ENCODE peak calls at places on chromosome 3, in nine cellular contexts. T is ACHN; P is stimulated activated CD8-positive, alpha-beta memory T cell treated with anti-CD3 and anti-CD28 coated beads, Interleukin-15, amount 100 ng/mL, for 4 hours; X is NCI-H524 treated with DMSO at 0.1 percent for 48 hours; D is NCI-H774; I is amygdala; Z is esophagus muscularis mucosa; B is activated T-helper 2 cell treated with anti-CD3 and anti-CD28 coated beads, Interferon-gamma antibody, Interleukin-2, Interleukin-4, amounts not matched to agents 10 μg/mL and 5 μg/mL and 100 μg/mL, durations not matched to agents 14 hours and 24 hours and 36 hours; N is RPMI7951. R is an unnamed sample.

GRCh38 chr3:169769287-169770181 is at the start of gene ACTRT3:
- DNase-seq in T (peak; percentile 54), P (peak; percentile 39), X (peak; percentile 59), D (peak; percentile 44), I (peak; percentile 36), Z (no peak), B (peak; percentile 56), N (peak; percentile 62), R (peak; percentile 41)

GRCh38 chr3:169841171-169841570 is 28.5 kb upstream of the LRRC34 start:
- DNase-seq in T (no peak), P (no peak), X (no peak), D (no peak), I (no peak), Z (no peak), B (no peak), N (no peak), R (no peak)

GRCh38 chr3:126051234-126051633 is 32.7 kb downstream of the SLC41A3 start:
- DNase-seq in T (no peak), P (no peak), X (no peak), D (no peak), I (no peak), Z (no peak), B (no peak), N (no peak), R (no peak)

GRCh38 chr3:15428539-15428938 is 1.1 kb downstream of the EAF1 start:
- DNase-seq in T (peak; percentile 36), P (no peak), X (no peak), D (no peak), I (no peak), Z (no peak), B (no peak), N (peak; percentile 59), R (no peak)

GRCh38 chr3:30671527-30672286 is 65.3 kb downstream of the TGFBR2 start:
- DNase-seq in T (no peak), P (no peak), X (no peak), D (no peak), I (no peak), Z (no peak), B (no peak), N (no peak), R (no peak)

GRCh38 chr3:192092388-192093005 is 631.5 kb downstream of the PYDC2 start:
- DNase-seq in T (no peak), P (no peak), X (no peak), D (no peak), I (no peak), Z (no peak), B (no peak), N (no peak), R (no peak)

GRCh38 chr3:134018406-134018805 is 11.3 kb downstream of the SLCO2A1 start:
- DNase-seq in T (no peak), P (no peak), X (no peak), D (no peak), I (no peak), Z (no peak), B (no peak), N (peak; percentile 18), R (no peak)

GRCh38 chr3:59246719-59247401 is 197.0 kb upstream of the CFAP20DC start:
- DNase-seq in T (no peak), P (no peak), X (no peak), D (no peak), I (no peak), Z (no peak), B (no peak), N (no peak), R (no peak)

GRCh38 chr3:125916376-125916978 is 52.5 kb upstream of the ROPN1B start:
- DNase-seq in T (peak; percentile 88), P (no peak), X (peak; percentile 63), D (peak; percentile 87), I (peak; percentile 99), Z (peak; percentile 100), B (peak; percentile 94), N (peak; percentile 92), R (peak; percentile 98)

GRCh38 chr3:101611023-101611422 is 37.0 kb downstream of the PCNP start:
- DNase-seq in T (no peak), P (no peak), X (no peak), D (no peak), I (no peak), Z (no peak), B (no peak), N (no peak), R (no peak)

GRCh38 chr3:120741837-120742197 is 499 bp downstream of the RABL3 start:
- DNase-seq in T (peak; percentile 43), P (no peak), X (no peak), D (no peak), I (no peak), Z (no peak), B (no peak), N (peak; percentile 62), R (no peak)

GRCh38 chr3:153397806-153398205 is 235.8 kb downstream of the RAP2B start:
- DNase-seq in T (no peak), P (no peak), X (no peak), D (no peak), I (no peak), Z (no peak), B (no peak), N (no peak), R (no peak)

GRCh38 chr3:100105536-100105935 is 8.8 kb downstream of the FILIP1L start:
- DNase-seq in T (no peak), P (no peak), X (no peak), D (no peak), I (no peak), Z (no peak), B (no peak), N (no peak), R (no peak)

GRCh38 chr3:154786724-154787123 is 293.4 kb upstream of the MME start:
- DNase-seq in T (no peak), P (no peak), X (no peak), D (no peak), I (no peak), Z (no peak), B (no peak), N (no peak), R (no peak)

GRCh38 chr3:59749291-59749690 is 699.5 kb upstream of the CFAP20DC start:
- DNase-seq in T (no peak), P (no peak), X (no peak), D (no peak), I (no peak), Z (no peak), B (no peak), N (no peak), R (no peak)

GRCh38 chr3:176964656-176965055 is 232.6 kb downstream of the TBL1XR1 start:
- DNase-seq in T (no peak), P (no peak), X (no peak), D (no peak), I (no peak), Z (no peak), B (no peak), N (peak; percentile 34), R (no peak)

GRCh38 chr3:78823859-78824258 is 943.9 kb downstream of the ROBO1 start:
- DNase-seq in T (peak; percentile 16), P (no peak), X (no peak), D (no peak), I (no peak), Z (no peak), B (no peak), N (no peak), R (no peak)

GRCh38 chr3:72339750-72340025 is 508.6 kb downstream of the SHQ1 start:
- DNase-seq in T (no peak), P (no peak), X (no peak), D (no peak), I (no peak), Z (no peak), B (no peak), N (no peak), R (no peak)

GRCh38 chr3:189361103-189361835 is 189.5 kb downstream of the TPRG1 start:
- DNase-seq in T (no peak), P (no peak), X (no peak), D (no peak), I (no peak), Z (no peak), B (no peak), N (peak; percentile 26), R (no peak)

GRCh38 chr3:4793311-4793710 is 185.9 kb upstream of the BHLHE40 start:
- DNase-seq in T (no peak), P (no peak), X (no peak), D (no peak), I (no peak), Z (no peak), B (no peak), N (no peak), R (no peak)

GRCh38 chr3:126883241-126883640 is 99.7 kb upstream of the PLXNA1 start:
- DNase-seq in T (no peak), P (no peak), X (no peak), D (no peak), I (no peak), Z (no peak), B (no peak), N (peak; percentile 70), R (no peak)

GRCh38 chr3:112061152-112061551 is 25.0 kb upstream of the C3orf52 start:
- DNase-seq in T (peak; percentile 62), P (no peak), X (no peak), D (no peak), I (no peak), Z (no peak), B (no peak), N (no peak), R (no peak)

GRCh38 chr3:29447946-29448632 is 167.2 kb downstream of the RBMS3 start:
- DNase-seq in T (no peak), P (no peak), X (no peak), D (no peak), I (no peak), Z (no peak), B (no peak), N (no peak), R (no peak)

GRCh38 chr3:60497922-60498321 is 753.3 kb downstream of the FHIT start:
- DNase-seq in T (no peak), P (no peak), X (no peak), D (peak; percentile 54), I (no peak), Z (no peak), B (no peak), N (no peak), R (no peak)

GRCh38 chr3:121592856-121593702 is at the start of gene FBXO40:
- DNase-seq in T (no peak), P (no peak), X (no peak), D (peak; percentile 69), I (no peak), Z (no peak), B (no peak), N (no peak), R (no peak)

GRCh38 chr3:105254154-105254553 is 112.6 kb upstream of the ALCAM start:
- DNase-seq in T (no peak), P (no peak), X (no peak), D (no peak), I (no peak), Z (no peak), B (no peak), N (no peak), R (no peak)

GRCh38 chr3:163039636-163040035 is 1543.0 kb downstream of the OTOL1 start:
- DNase-seq in T (no peak), P (no peak), X (no peak), D (no peak), I (no peak), Z (no peak), B (no peak), N (no peak), R (no peak)

GRCh38 chr3:54356299-54357037 is 234.1 kb downstream of the CACNA2D3 start:
- DNase-seq in T (no peak), P (no peak), X (no peak), D (no peak), I (no peak), Z (no peak), B (no peak), N (peak; percentile 47), R (peak; percentile 15)

GRCh38 chr3:39141211-39141995 is 12.0 kb downstream of the CSRNP1 start:
- DNase-seq in T (no peak), P (no peak), X (no peak), D (no peak), I (no peak), Z (no peak), B (no peak), N (no peak), R (no peak)

GRCh38 chr3:159711560-159712333 is 276.9 kb upstream of the IL12A start:
- DNase-seq in T (peak; percentile 64), P (no peak), X (no peak), D (no peak), I (no peak), Z (no peak), B (no peak), N (peak; percentile 95), R (no peak)

R was measured in anterior cingulate cortex.